ENCODE peak calls at places on chromosome 9, in eight cellular contexts. J is stimulated activated CD4-positive, alpha-beta T cell treated with anti-CD3 and anti-CD28 coated beads, Interleukin-2, amount 100 ng/mL, for 24 hours; H is activated naive CD4-positive, alpha-beta T cell treated with anti-CD3 and anti-CD28 coated beads, Interleukin-2, amount 50 U/mL, for 16 hours; Q is foreskin fibroblast; G is AG09309; V is foreskin melanocyte; O is activated CD8-positive, alpha-beta memory T cell treated with anti-CD3 and anti-CD28 coated beads for 1 hour; Y is pons. I is an unnamed sample.

GRCh38 chr9:107269681-107270080 is 13.4 kb upstream of the RAD23B start:
- DNase-seq in H (no peak), J (no peak), O (no peak), Q (peak), G (no peak), V (no peak), Y (no peak), I (no peak)

GRCh38 chr9:137167752-137168574 is 1.9 kb downstream of the LRRC26 start:
- DNase-seq in O (no peak), Q (no peak), V (no peak), J (no peak), H (no peak), G (no peak), Y (no peak), I (no peak)

GRCh38 chr9:130476151-130476730 is 31.5 kb downstream of the ASS1 start:
- DNase-seq in G (no peak), J (no peak), V (no peak), Q (no peak), Y (no peak), H (no peak), O (no peak), I (no peak)

GRCh38 chr9:87556821-87557220 is 59.2 kb downstream of the DAPK1 start:
- DNase-seq in V (no peak), Y (no peak), G (no peak), H (no peak), J (no peak), Q (no peak), O (no peak), I (no peak)

GRCh38 chr9:97293207-97293721 is 14.2 kb upstream of the CCDC180 start:
- DNase-seq in Q (peak), Y (peak), G (no peak), O (no peak), J (no peak), V (peak), H (no peak), I (no peak)

GRCh38 chr9:89012294-89013042 is 21.2 kb downstream of the S1PR3 start:
- DNase-seq in G (no peak), O (no peak), Q (no peak), V (no peak), J (no peak), H (no peak), Y (no peak), I (no peak)

GRCh38 chr9:131008909-131009618 is at the start of gene LAMC3:
- DNase-seq in Q (no peak), V (no peak), H (no peak), O (no peak), G (no peak), J (peak), Y (no peak), I (no peak)

GRCh38 chr9:124960409-124960752 is 19.5 kb upstream of the GOLGA1 start:
- DNase-seq in Y (no peak), V (no peak), H (no peak), J (no peak), G (no peak), Q (peak), O (no peak), I (no peak)

GRCh38 chr9:111743275-111743674 is 51.5 kb downstream of the SHOC1 start:
- DNase-seq in Y (no peak), H (peak), O (no peak), Q (peak), G (peak), J (peak), V (no peak), I (no peak)

GRCh38 chr9:78828521-78828920 is 531.6 kb downstream of the PSAT1 start:
- DNase-seq in V (no peak), O (no peak), Q (no peak), J (no peak), H (no peak), G (no peak), Y (no peak), I (no peak)

GRCh38 chr9:108386859-108387384 is 468.9 kb downstream of the ACTL7B start:
- DNase-seq in Q (peak), V (peak), Y (no peak), O (no peak), J (no peak), H (no peak), G (peak), I (no peak)

GRCh38 chr9:124126571-124127289 is 115.2 kb downstream of the LHX2 start:
- DNase-seq in V (peak), G (no peak), H (peak), J (peak), Q (peak), Y (peak), O (peak), I (peak)

GRCh38 chr9:73183917-73184861 is 32.5 kb downstream of the ANXA1 start:
- DNase-seq in Y (peak), H (no peak), G (peak), O (no peak), V (peak), J (no peak), Q (no peak), I (no peak)

GRCh38 chr9:128026255-128027165 is 40.6 kb downstream of the NAIF1 start:
- DNase-seq in O (peak), Q (no peak), H (peak), J (peak), G (no peak), Y (no peak), V (no peak), I (peak)

GRCh38 chr9:109910616-109911568 is 130.9 kb downstream of the PALM2AKAP2 start:
- DNase-seq in J (no peak), O (no peak), Q (peak), Y (no peak), V (no peak), H (no peak), G (peak), I (no peak)

GRCh38 chr9:87541663-87542062 is 44.0 kb downstream of the DAPK1 start:
- DNase-seq in O (no peak), V (peak), H (no peak), Y (no peak), J (no peak), G (no peak), Q (no peak), I (no peak)

GRCh38 chr9:108272350-108272899 is 583.4 kb downstream of the ACTL7B start:
- DNase-seq in H (no peak), Q (peak), O (no peak), Y (peak), J (no peak), G (no peak), V (peak), I (no peak)

GRCh38 chr9:137224850-137225694 is at the start of gene CYSRT1:
- DNase-seq in V (no peak), O (no peak), G (no peak), H (no peak), J (no peak), Y (no peak), Q (no peak), I (no peak)

GRCh38 chr9:94603259-94603776 is 9.7 kb upstream of the FBP2 start:
- DNase-seq in G (peak), J (peak), H (peak), O (peak), V (peak), Y (peak), Q (peak), I (peak)

GRCh38 chr9:102514541-102514940 is 480.6 kb upstream of the CYLC2 start:
- DNase-seq in V (no peak), Q (no peak), G (no peak), H (no peak), J (no peak), Y (no peak), O (no peak), I (no peak)

GRCh38 chr9:92180669-92181181 is 65.5 kb upstream of the SPTLC1 start:
- DNase-seq in Y (no peak), O (no peak), G (peak), J (no peak), V (no peak), H (no peak), Q (peak), I (no peak)

GRCh38 chr9:98867434-98868168 is 60.1 kb downstream of the GALNT12 start:
- DNase-seq in V (no peak), Y (peak), H (no peak), J (no peak), O (no peak), G (peak), Q (peak), I (no peak)

GRCh38 chr9:123091459-123091858 is 58.0 kb downstream of the GPR21 start:
- DNase-seq in H (no peak), J (no peak), V (no peak), G (no peak), Q (no peak), O (no peak), Y (no peak), I (no peak)

GRCh38 chr9:123867971-123868370 is 62.0 kb downstream of the DENND1A start:
- DNase-seq in H (no peak), O (no peak), Q (no peak), V (no peak), Y (no peak), G (peak), J (no peak), I (no peak)

GRCh38 chr9:130084337-130084736 is 30.6 kb downstream of the GPR107 start:
- DNase-seq in G (no peak), Q (no peak), V (no peak), H (no peak), Y (no peak), O (no peak), J (no peak), I (no peak)

GRCh38 chr9:81522721-81523551 is 166.4 kb downstream of the TLE1 start:
- DNase-seq in Q (peak), G (peak), V (no peak), O (no peak), H (no peak), J (no peak), Y (peak), I (no peak)

GRCh38 chr9:100126423-100126822 is 27.4 kb downstream of the INVS start:
- DNase-seq in Q (no peak), V (no peak), G (no peak), Y (no peak), O (no peak), J (no peak), H (no peak), I (no peak)

GRCh38 chr9:32644698-32645097 is 9.2 kb upstream of the TAF1L start:
- DNase-seq in V (no peak), Q (peak), O (no peak), G (peak), Y (no peak), J (no peak), H (no peak), I (no peak)

GRCh38 chr9:69428017-69428785 is 103.2 kb downstream of the ENTREP1 start:
- DNase-seq in J (no peak), Q (no peak), V (no peak), Y (no peak), O (no peak), H (no peak), G (no peak), I (no peak)

GRCh38 chr9:6239048-6239461 is 23.4 kb downstream of the IL33 start:
- DNase-seq in Y (no peak), G (no peak), V (peak), H (no peak), Q (no peak), O (no peak), J (no peak), I (no peak)

GRCh38 chr9:114889802-114890224 is 40.6 kb downstream of the TNFSF8 start:
- DNase-seq in G (no peak), Y (no peak), H (no peak), O (no peak), Q (no peak), V (no peak), J (peak), I (no peak)

GRCh38 chr9:95010431-95010838 is 283.9 kb downstream of the AOPEP start:
- DNase-seq in O (no peak), G (no peak), Y (peak), V (peak), J (no peak), Q (no peak), H (no peak), I (no peak)

GRCh38 chr9:125431741-125432271 is 170.2 kb downstream of the GAPVD1 start:
- DNase-seq in O (no peak), Q (no peak), G (no peak), Y (no peak), J (no peak), V (no peak), H (no peak), I (no peak)

GRCh38 chr9:89051421-89051820 is 60.2 kb downstream of the S1PR3 start:
- DNase-seq in G (no peak), Q (no peak), Y (no peak), H (no peak), O (no peak), J (no peak), V (no peak), I (no peak)

GRCh38 chr9:4837126-4837767 is 44.5 kb downstream of the RCL1 start:
- DNase-seq in Q (no peak), Y (peak), H (no peak), V (no peak), G (no peak), J (no peak), O (no peak), I (no peak)

GRCh38 chr9:3455088-3455487 is 70.7 kb downstream of the RFX3 start:
- DNase-seq in O (no peak), V (no peak), Q (no peak), H (no peak), G (no peak), Y (no peak), J (no peak), I (no peak)

GRCh38 chr9:134959126-134959970 is 41.6 kb upstream of the FCN1 start:
- DNase-seq in Y (no peak), J (no peak), V (no peak), Q (no peak), G (no peak), H (peak), O (no peak), I (no peak)

GRCh38 chr9:20684865-20685696 is 1.0 kb downstream of the FOCAD start:
- DNase-seq in Q (peak), O (no peak), Y (no peak), V (no peak), G (peak), H (no peak), J (no peak), I (no peak)